ENCODE peak calls at places on chromosomes 12 and 14, in four cellular contexts. One of them, this sample, is unnamed.

GRCh38 chr12:132178801-132179401 is 34.6 kb downstream of the NOC4L start:
- DNase-seq in effector CD4-positive, alpha-beta T cell: peak
- DNase-seq in RKO: no peak
- DNase-seq in NCI-H1105 treated with DMSO at 0.1 percent for 48 hours: peak
- DNase-seq in this sample: no peak

GRCh38 chr12:127041985-127042625 is 1224.9 kb upstream of the TMEM132C start:
- DNase-seq in effector CD4-positive, alpha-beta T cell: no peak
- DNase-seq in RKO: no peak
- DNase-seq in NCI-H1105 treated with DMSO at 0.1 percent for 48 hours: no peak
- DNase-seq in this sample: no peak

GRCh38 chr14:65103150-65103760 is 938 bp upstream of the MAX start:
- DNase-seq in effector CD4-positive, alpha-beta T cell: no peak
- DNase-seq in RKO: peak
- DNase-seq in NCI-H1105 treated with DMSO at 0.1 percent for 48 hours: peak
- DNase-seq in this sample: no peak

GRCh38 chr14:75217508-75218206 is 41.2 kb upstream of the TMED10 start:
- DNase-seq in effector CD4-positive, alpha-beta T cell: no peak
- DNase-seq in RKO: no peak
- DNase-seq in NCI-H1105 treated with DMSO at 0.1 percent for 48 hours: no peak
- DNase-seq in this sample: no peak

GRCh38 chr14:77125275-77126073 is 16.1 kb downstream of the ZDHHC22 start:
- DNase-seq in effector CD4-positive, alpha-beta T cell: no peak
- DNase-seq in RKO: no peak
- DNase-seq in NCI-H1105 treated with DMSO at 0.1 percent for 48 hours: no peak
- DNase-seq in this sample: no peak

GRCh38 chr12:116339062-116339461 is 61.6 kb upstream of the MED13L start:
- DNase-seq in effector CD4-positive, alpha-beta T cell: no peak
- DNase-seq in RKO: no peak
- DNase-seq in NCI-H1105 treated with DMSO at 0.1 percent for 48 hours: no peak
- DNase-seq in this sample: no peak

GRCh38 chr12:92462049-92462448 is 240.7 kb upstream of the PLEKHG7 start:
- DNase-seq in effector CD4-positive, alpha-beta T cell: no peak
- DNase-seq in RKO: no peak
- DNase-seq in NCI-H1105 treated with DMSO at 0.1 percent for 48 hours: no peak
- DNase-seq in this sample: no peak

GRCh38 chr14:28308727-28309126 is 457.9 kb upstream of the FOXG1 start:
- DNase-seq in effector CD4-positive, alpha-beta T cell: no peak
- DNase-seq in RKO: peak
- DNase-seq in NCI-H1105 treated with DMSO at 0.1 percent for 48 hours: no peak
- DNase-seq in this sample: no peak

GRCh38 chr14:64682173-64682710 is 22.0 kb upstream of the PLEKHG3 start:
- DNase-seq in effector CD4-positive, alpha-beta T cell: no peak
- DNase-seq in RKO: no peak
- DNase-seq in NCI-H1105 treated with DMSO at 0.1 percent for 48 hours: no peak
- DNase-seq in this sample: no peak

GRCh38 chr12:25689996-25690501 is 137.0 kb upstream of the LMNTD1 start:
- DNase-seq in effector CD4-positive, alpha-beta T cell: no peak
- DNase-seq in RKO: no peak
- DNase-seq in NCI-H1105 treated with DMSO at 0.1 percent for 48 hours: peak
- DNase-seq in this sample: no peak

GRCh38 chr14:55976619-55977018 is 141.6 kb upstream of the PELI2 start:
- DNase-seq in effector CD4-positive, alpha-beta T cell: no peak
- DNase-seq in RKO: no peak
- DNase-seq in NCI-H1105 treated with DMSO at 0.1 percent for 48 hours: no peak
- DNase-seq in this sample: no peak

GRCh38 chr14:99425272-99425681 is 55.4 kb downstream of the SETD3 start:
- DNase-seq in effector CD4-positive, alpha-beta T cell: no peak
- DNase-seq in RKO: no peak
- DNase-seq in NCI-H1105 treated with DMSO at 0.1 percent for 48 hours: peak
- DNase-seq in this sample: peak

GRCh38 chr12:50790081-50790480 is 26.2 kb downstream of the ATF1 start:
- DNase-seq in effector CD4-positive, alpha-beta T cell: no peak
- DNase-seq in RKO: no peak
- DNase-seq in NCI-H1105 treated with DMSO at 0.1 percent for 48 hours: no peak
- DNase-seq in this sample: no peak

GRCh38 chr14:22668417-22668816 is 24.3 kb upstream of the OR6J1 start:
- DNase-seq in effector CD4-positive, alpha-beta T cell: no peak
- DNase-seq in RKO: no peak
- DNase-seq in NCI-H1105 treated with DMSO at 0.1 percent for 48 hours: no peak
- DNase-seq in this sample: no peak

GRCh38 chr12:116142936-116143882 is 134.3 kb downstream of the MED13L start:
- DNase-seq in effector CD4-positive, alpha-beta T cell: no peak
- DNase-seq in RKO: no peak
- DNase-seq in NCI-H1105 treated with DMSO at 0.1 percent for 48 hours: no peak
- DNase-seq in this sample: no peak

GRCh38 chr14:99479903-99480855 is 480 bp downstream of the SETD3 start:
- DNase-seq in effector CD4-positive, alpha-beta T cell: peak
- DNase-seq in RKO: peak
- DNase-seq in NCI-H1105 treated with DMSO at 0.1 percent for 48 hours: peak
- DNase-seq in this sample: peak

GRCh38 chr12:123532808-123533649 is 490 bp downstream of the RILPL1 start:
- DNase-seq in effector CD4-positive, alpha-beta T cell: peak
- DNase-seq in RKO: peak
- DNase-seq in NCI-H1105 treated with DMSO at 0.1 percent for 48 hours: no peak
- DNase-seq in this sample: peak

GRCh38 chr14:58060898-58061297 is 91.1 kb downstream of the ARMH4 start:
- DNase-seq in effector CD4-positive, alpha-beta T cell: no peak
- DNase-seq in RKO: no peak
- DNase-seq in NCI-H1105 treated with DMSO at 0.1 percent for 48 hours: no peak
- DNase-seq in this sample: no peak

GRCh38 chr14:101483829-101484228 is 77.5 kb upstream of the DIO3 start:
- DNase-seq in effector CD4-positive, alpha-beta T cell: no peak
- DNase-seq in RKO: no peak
- DNase-seq in NCI-H1105 treated with DMSO at 0.1 percent for 48 hours: no peak
- DNase-seq in this sample: no peak

GRCh38 chr14:35940291-35940690 is 114.2 kb downstream of the BRMS1L start:
- DNase-seq in effector CD4-positive, alpha-beta T cell: no peak
- DNase-seq in RKO: no peak
- DNase-seq in NCI-H1105 treated with DMSO at 0.1 percent for 48 hours: peak
- DNase-seq in this sample: no peak

GRCh38 chr12:46950116-46950515 is 124.3 kb upstream of the SLC38A4 start:
- DNase-seq in effector CD4-positive, alpha-beta T cell: no peak
- DNase-seq in RKO: no peak
- DNase-seq in NCI-H1105 treated with DMSO at 0.1 percent for 48 hours: no peak
- DNase-seq in this sample: no peak

GRCh38 chr12:120368789-120369475 is at the start of gene MSI1:
- DNase-seq in effector CD4-positive, alpha-beta T cell: no peak
- DNase-seq in RKO: peak
- DNase-seq in NCI-H1105 treated with DMSO at 0.1 percent for 48 hours: peak
- DNase-seq in this sample: no peak

GRCh38 chr12:54016478-54016964 is 7.7 kb downstream of the HOXC8 start:
- DNase-seq in effector CD4-positive, alpha-beta T cell: no peak
- DNase-seq in RKO: peak
- DNase-seq in NCI-H1105 treated with DMSO at 0.1 percent for 48 hours: peak
- DNase-seq in this sample: no peak

GRCh38 chr12:11798856-11799530 is 149.5 kb downstream of the ETV6 start:
- DNase-seq in effector CD4-positive, alpha-beta T cell: no peak
- DNase-seq in RKO: no peak
- DNase-seq in NCI-H1105 treated with DMSO at 0.1 percent for 48 hours: no peak
- DNase-seq in this sample: no peak

GRCh38 chr12:49200882-49201594 is 12.2 kb upstream of the TUBA1A start:
- DNase-seq in effector CD4-positive, alpha-beta T cell: no peak
- DNase-seq in RKO: peak
- DNase-seq in NCI-H1105 treated with DMSO at 0.1 percent for 48 hours: peak
- DNase-seq in this sample: no peak

GRCh38 chr14:70098257-70098809 is 90.4 kb downstream of the SLC8A3 start:
- DNase-seq in effector CD4-positive, alpha-beta T cell: no peak
- DNase-seq in RKO: no peak
- DNase-seq in NCI-H1105 treated with DMSO at 0.1 percent for 48 hours: peak
- DNase-seq in this sample: no peak

GRCh38 chr14:104263671-104264358 is 125.4 kb downstream of the KIF26A start:
- DNase-seq in effector CD4-positive, alpha-beta T cell: no peak
- DNase-seq in RKO: no peak
- DNase-seq in NCI-H1105 treated with DMSO at 0.1 percent for 48 hours: no peak
- DNase-seq in this sample: no peak

GRCh38 chr12:6925543-6926279 is 2.0 kb upstream of the ATN1 start:
- DNase-seq in effector CD4-positive, alpha-beta T cell: no peak
- DNase-seq in RKO: peak
- DNase-seq in NCI-H1105 treated with DMSO at 0.1 percent for 48 hours: peak
- DNase-seq in this sample: peak

GRCh38 chr14:93332032-93332852 is 594 bp downstream of the BTBD7 start:
- DNase-seq in effector CD4-positive, alpha-beta T cell: no peak
- DNase-seq in RKO: peak
- DNase-seq in NCI-H1105 treated with DMSO at 0.1 percent for 48 hours: peak
- DNase-seq in this sample: peak

GRCh38 chr12:44875417-44875953 is 630 bp downstream of the NELL2 start:
- DNase-seq in effector CD4-positive, alpha-beta T cell: no peak
- DNase-seq in RKO: no peak
- DNase-seq in NCI-H1105 treated with DMSO at 0.1 percent for 48 hours: peak
- DNase-seq in this sample: peak

GRCh38 chr12:16331998-16332397 is 15.4 kb upstream of the MGST1 start:
- DNase-seq in effector CD4-positive, alpha-beta T cell: no peak
- DNase-seq in RKO: no peak
- DNase-seq in NCI-H1105 treated with DMSO at 0.1 percent for 48 hours: no peak
- DNase-seq in this sample: no peak

GRCh38 chr12:30847259-30847658 is 79.3 kb upstream of the TSPAN11 start:
- DNase-seq in effector CD4-positive, alpha-beta T cell: no peak
- DNase-seq in RKO: peak
- DNase-seq in NCI-H1105 treated with DMSO at 0.1 percent for 48 hours: peak
- DNase-seq in this sample: no peak

GRCh38 chr12:46875095-46875494 is 49.3 kb upstream of the SLC38A4 start:
- DNase-seq in effector CD4-positive, alpha-beta T cell: no peak
- DNase-seq in RKO: no peak
- DNase-seq in NCI-H1105 treated with DMSO at 0.1 percent for 48 hours: no peak
- DNase-seq in this sample: no peak

GRCh38 chr12:75641031-75641780 is 129.8 kb upstream of the KRR1 start:
- DNase-seq in effector CD4-positive, alpha-beta T cell: no peak
- DNase-seq in RKO: peak
- DNase-seq in NCI-H1105 treated with DMSO at 0.1 percent for 48 hours: no peak
- DNase-seq in this sample: no peak

GRCh38 chr12:28024231-28024995 is 51.9 kb upstream of the PTHLH start:
- DNase-seq in effector CD4-positive, alpha-beta T cell: no peak
- DNase-seq in RKO: peak
- DNase-seq in NCI-H1105 treated with DMSO at 0.1 percent for 48 hours: no peak
- DNase-seq in this sample: no peak

GRCh38 chr14:98953544-98954346 is 318.3 kb downstream of the BCL11B start:
- DNase-seq in effector CD4-positive, alpha-beta T cell: no peak
- DNase-seq in RKO: no peak
- DNase-seq in NCI-H1105 treated with DMSO at 0.1 percent for 48 hours: no peak
- DNase-seq in this sample: peak

This sample was measured in lower leg skin.